ENCODE peak calls at places on chromosomes 5 and 9, in five cellular contexts. One of them, this sample, is unnamed.

GRCh38 chr9:128551652-128552152 is 685 bp upstream of the SPTAN1 start:
- DNase-seq in GM20000: no peak
- DNase-seq in iris pigment epithelial cell: peak; percentile 33
- DNase-seq in tibial nerve: no peak
- DNase-seq in mucosa of gallbladder: no peak
- DNase-seq in this sample: no peak

GRCh38 chr9:127049044-127049443 is 73.4 kb downstream of the ANGPTL2 start:
- DNase-seq in mucosa of gallbladder: peak; percentile 34
- DNase-seq in tibial nerve: no peak
- DNase-seq in iris pigment epithelial cell: peak; percentile 95
- DNase-seq in GM20000: no peak
- DNase-seq in this sample: peak; percentile 11

GRCh38 chr5:169686137-169686536 is 49.1 kb downstream of the DOCK2 start:
- DNase-seq in tibial nerve: no peak
- DNase-seq in iris pigment epithelial cell: no peak
- DNase-seq in GM20000: no peak
- DNase-seq in mucosa of gallbladder: no peak
- DNase-seq in this sample: no peak

GRCh38 chr9:129140397-129141065 is 29.3 kb downstream of the PTPA start:
- DNase-seq in mucosa of gallbladder: no peak
- DNase-seq in tibial nerve: no peak
- DNase-seq in GM20000: no peak
- DNase-seq in iris pigment epithelial cell: peak; percentile 55
- DNase-seq in this sample: no peak

GRCh38 chr5:61964199-61964598 is 341.8 kb upstream of the KIF2A start:
- DNase-seq in tibial nerve: no peak
- DNase-seq in iris pigment epithelial cell: peak; percentile 21
- DNase-seq in GM20000: no peak
- DNase-seq in mucosa of gallbladder: no peak
- DNase-seq in this sample: no peak

GRCh38 chr5:142971296-142972013 is 201.3 kb downstream of the ARHGAP26 start:
- DNase-seq in iris pigment epithelial cell: no peak
- DNase-seq in mucosa of gallbladder: no peak
- DNase-seq in GM20000: no peak
- DNase-seq in tibial nerve: no peak
- DNase-seq in this sample: no peak

GRCh38 chr5:141832131-141832530 is 46.1 kb downstream of the PCDH1 start:
- DNase-seq in tibial nerve: no peak
- DNase-seq in iris pigment epithelial cell: no peak
- DNase-seq in GM20000: no peak
- DNase-seq in mucosa of gallbladder: no peak
- DNase-seq in this sample: no peak

GRCh38 chr9:33250458-33250995 is 10.6 kb downstream of the SPINK4 start:
- DNase-seq in GM20000: no peak
- DNase-seq in mucosa of gallbladder: no peak
- DNase-seq in tibial nerve: no peak
- DNase-seq in iris pigment epithelial cell: peak; percentile 77
- DNase-seq in this sample: no peak

GRCh38 chr9:136052433-136052880 is 42.6 kb downstream of the NACC2 start:
- DNase-seq in tibial nerve: no peak
- DNase-seq in mucosa of gallbladder: no peak
- DNase-seq in iris pigment epithelial cell: no peak
- DNase-seq in GM20000: no peak
- DNase-seq in this sample: peak; percentile 12

GRCh38 chr9:89120704-89121103 is 57.9 kb downstream of the SHC3 start:
- DNase-seq in iris pigment epithelial cell: no peak
- DNase-seq in tibial nerve: no peak
- DNase-seq in mucosa of gallbladder: no peak
- DNase-seq in GM20000: no peak
- DNase-seq in this sample: no peak

GRCh38 chr5:133552925-133553525 is 59.3 kb downstream of the FSTL4 start:
- DNase-seq in iris pigment epithelial cell: peak; percentile 51
- DNase-seq in mucosa of gallbladder: peak; percentile 37
- DNase-seq in GM20000: peak; percentile 71
- DNase-seq in tibial nerve: peak; percentile 17
- DNase-seq in this sample: peak; percentile 57

GRCh38 chr5:147504535-147504934 is 5.3 kb downstream of the DPYSL3 start:
- DNase-seq in mucosa of gallbladder: no peak
- DNase-seq in GM20000: no peak
- DNase-seq in iris pigment epithelial cell: no peak
- DNase-seq in tibial nerve: no peak
- DNase-seq in this sample: no peak

GRCh38 chr5:6820851-6821479 is 107.7 kb downstream of the TENT4A start:
- DNase-seq in tibial nerve: no peak
- DNase-seq in mucosa of gallbladder: no peak
- DNase-seq in GM20000: peak; percentile 55
- DNase-seq in iris pigment epithelial cell: peak; percentile 5
- DNase-seq in this sample: peak; percentile 68

GRCh38 chr9:130128782-130129424 is 43.3 kb upstream of the NCS1 start:
- DNase-seq in mucosa of gallbladder: peak; percentile 59
- DNase-seq in iris pigment epithelial cell: peak; percentile 94
- DNase-seq in tibial nerve: no peak
- DNase-seq in GM20000: peak; percentile 73
- DNase-seq in this sample: peak; percentile 75

GRCh38 chr5:120151825-120152224 is 312.3 kb upstream of the PRR16 start:
- DNase-seq in iris pigment epithelial cell: no peak
- DNase-seq in GM20000: no peak
- DNase-seq in tibial nerve: no peak
- DNase-seq in mucosa of gallbladder: no peak
- DNase-seq in this sample: no peak

GRCh38 chr9:132977626-132978450 is 656 bp upstream of the GFI1B start:
- DNase-seq in mucosa of gallbladder: peak; percentile 60
- DNase-seq in tibial nerve: no peak
- DNase-seq in iris pigment epithelial cell: peak; percentile 45
- DNase-seq in GM20000: peak; percentile 78
- DNase-seq in this sample: peak; percentile 79

GRCh38 chr9:134290603-134291451 is 35.4 kb upstream of the RXRA start:
- DNase-seq in mucosa of gallbladder: no peak
- DNase-seq in GM20000: no peak
- DNase-seq in tibial nerve: no peak
- DNase-seq in iris pigment epithelial cell: no peak
- DNase-seq in this sample: no peak

GRCh38 chr5:77645158-77645994 is 6.9 kb upstream of the OTP start:
- DNase-seq in iris pigment epithelial cell: no peak
- DNase-seq in GM20000: peak; percentile 92
- DNase-seq in mucosa of gallbladder: no peak
- DNase-seq in tibial nerve: no peak
- DNase-seq in this sample: peak; percentile 92

GRCh38 chr9:136220017-136220729 is 15.2 kb upstream of the LHX3 start:
- DNase-seq in iris pigment epithelial cell: peak; percentile 75
- DNase-seq in GM20000: no peak
- DNase-seq in mucosa of gallbladder: no peak
- DNase-seq in tibial nerve: no peak
- DNase-seq in this sample: no peak

GRCh38 chr9:87113892-87114291 is 166.6 kb upstream of the GAS1 start:
- DNase-seq in iris pigment epithelial cell: no peak
- DNase-seq in mucosa of gallbladder: no peak
- DNase-seq in GM20000: no peak
- DNase-seq in tibial nerve: no peak
- DNase-seq in this sample: no peak

GRCh38 chr5:132467292-132467984 is 23.1 kb downstream of the IRF1 start:
- DNase-seq in iris pigment epithelial cell: no peak
- DNase-seq in mucosa of gallbladder: no peak
- DNase-seq in tibial nerve: no peak
- DNase-seq in GM20000: no peak
- DNase-seq in this sample: no peak

GRCh38 chr5:170439944-170440269 is 50.7 kb upstream of the KCNMB1 start:
- DNase-seq in iris pigment epithelial cell: no peak
- DNase-seq in mucosa of gallbladder: no peak
- DNase-seq in GM20000: no peak
- DNase-seq in tibial nerve: no peak
- DNase-seq in this sample: no peak

GRCh38 chr5:153619706-153620105 is 129.2 kb downstream of the GRIA1 start:
- DNase-seq in tibial nerve: no peak
- DNase-seq in GM20000: no peak
- DNase-seq in iris pigment epithelial cell: peak; percentile 75
- DNase-seq in mucosa of gallbladder: no peak
- DNase-seq in this sample: no peak

GRCh38 chr9:111481885-111482636 is 2.1 kb downstream of the ECPAS start:
- DNase-seq in mucosa of gallbladder: no peak
- DNase-seq in GM20000: no peak
- DNase-seq in tibial nerve: no peak
- DNase-seq in iris pigment epithelial cell: peak; percentile 85
- DNase-seq in this sample: no peak

GRCh38 chr5:116574682-116575634 is at the start of gene SEMA6A:
- DNase-seq in mucosa of gallbladder: peak; percentile 95
- DNase-seq in GM20000: peak; percentile 91
- DNase-seq in tibial nerve: peak; percentile 65
- DNase-seq in iris pigment epithelial cell: peak; percentile 91
- DNase-seq in this sample: peak; percentile 89

GRCh38 chr9:98865284-98865683 is 57.8 kb downstream of the GALNT12 start:
- DNase-seq in tibial nerve: no peak
- DNase-seq in mucosa of gallbladder: no peak
- DNase-seq in GM20000: no peak
- DNase-seq in iris pigment epithelial cell: no peak
- DNase-seq in this sample: no peak

GRCh38 chr5:178074266-178074952 is 38.9 kb upstream of the N4BP3 start:
- DNase-seq in GM20000: no peak
- DNase-seq in tibial nerve: no peak
- DNase-seq in iris pigment epithelial cell: no peak
- DNase-seq in mucosa of gallbladder: no peak
- DNase-seq in this sample: peak; percentile 53

GRCh38 chr5:64213568-64213967 is 47.9 kb downstream of the RNF180 start:
- DNase-seq in GM20000: no peak
- DNase-seq in iris pigment epithelial cell: no peak
- DNase-seq in tibial nerve: no peak
- DNase-seq in mucosa of gallbladder: no peak
- DNase-seq in this sample: no peak

GRCh38 chr9:83034587-83034986 is 28.4 kb downstream of the RASEF start:
- DNase-seq in tibial nerve: no peak
- DNase-seq in mucosa of gallbladder: no peak
- DNase-seq in GM20000: no peak
- DNase-seq in iris pigment epithelial cell: peak; percentile 26
- DNase-seq in this sample: no peak

GRCh38 chr9:135379540-135380267 is 99.9 kb upstream of the PPP1R26 start:
- DNase-seq in mucosa of gallbladder: no peak
- DNase-seq in GM20000: no peak
- DNase-seq in iris pigment epithelial cell: no peak
- DNase-seq in tibial nerve: no peak
- DNase-seq in this sample: no peak

GRCh38 chr9:2874001-2874750 is 30.3 kb upstream of the PUM3 start:
- DNase-seq in mucosa of gallbladder: no peak
- DNase-seq in tibial nerve: no peak
- DNase-seq in GM20000: no peak
- DNase-seq in iris pigment epithelial cell: peak; percentile 50
- DNase-seq in this sample: no peak

GRCh38 chr9:37715260-37715659 is 38.3 kb upstream of the TRMT10B start:
- DNase-seq in iris pigment epithelial cell: no peak
- DNase-seq in GM20000: no peak
- DNase-seq in tibial nerve: no peak
- DNase-seq in mucosa of gallbladder: no peak
- DNase-seq in this sample: no peak

GRCh38 chr5:140310434-140310833 is 7.5 kb upstream of the PFDN1 start:
- DNase-seq in tibial nerve: no peak
- DNase-seq in iris pigment epithelial cell: no peak
- DNase-seq in mucosa of gallbladder: no peak
- DNase-seq in GM20000: no peak
- DNase-seq in this sample: no peak

GRCh38 chr5:150320048-150320555 is 17.4 kb upstream of the ARSI start:
- DNase-seq in iris pigment epithelial cell: peak; percentile 95
- DNase-seq in tibial nerve: peak; percentile 69
- DNase-seq in mucosa of gallbladder: peak; percentile 65
- DNase-seq in GM20000: no peak
- DNase-seq in this sample: no peak

GRCh38 chr9:91921371-91921770 is 28.7 kb downstream of the ROR2 start:
- DNase-seq in iris pigment epithelial cell: no peak
- DNase-seq in GM20000: no peak
- DNase-seq in tibial nerve: no peak
- DNase-seq in mucosa of gallbladder: no peak
- DNase-seq in this sample: no peak